ENCODE peak calls at places on chromosome 5, in seven cellular contexts. V, P, L, K, Q, H and R are unnamed samples.

GRCh38 chr5:149731617-149732400 is 1.7 kb downstream of the PPARGC1B start:
- DNase-seq in V (peak; percentile 41), P (peak; percentile 70), L (peak; percentile 52), K (no peak), Q (peak; percentile 48), H (peak; percentile 80), R (no peak)

GRCh38 chr5:142110046-142110531 is 1.5 kb downstream of the NDFIP1 start:
- DNase-seq in V (no peak), P (no peak), L (peak; percentile 55), K (no peak), Q (no peak), H (no peak), R (no peak)

GRCh38 chr5:139641116-139642080 is 6.8 kb upstream of the CXXC5 start:
- DNase-seq in V (no peak), P (no peak), L (no peak), K (no peak), Q (no peak), H (no peak), R (no peak)

GRCh38 chr5:16690243-16690839 is 73.5 kb upstream of the RETREG1 start:
- DNase-seq in V (no peak), P (peak; percentile 88), L (peak; percentile 58), K (no peak), Q (no peak), H (no peak), R (no peak)

GRCh38 chr5:77852514-77853352 is 76.6 kb upstream of the TBCA start:
- DNase-seq in V (no peak), P (peak; percentile 70), L (peak; percentile 56), K (no peak), Q (peak; percentile 55), H (peak; percentile 56), R (peak; percentile 87)

GRCh38 chr5:80793354-80793753 is 138.6 kb upstream of the DHFR start:
- DNase-seq in V (no peak), P (no peak), L (no peak), K (no peak), Q (no peak), H (no peak), R (no peak)

GRCh38 chr5:174837919-174838902 is 113.8 kb downstream of the MSX2 start:
- DNase-seq in V (no peak), P (peak; percentile 36), L (peak; percentile 66), K (no peak), Q (no peak), H (no peak), R (peak; percentile 1)

GRCh38 chr5:14445581-14446290 is 135.9 kb upstream of the OTULINL start:
- DNase-seq in V (no peak), P (no peak), L (peak; percentile 76), K (no peak), Q (no peak), H (peak; percentile 54), R (no peak)

GRCh38 chr5:134447815-134448520 is 36.3 kb upstream of the CDKN2AIPNL start:
- DNase-seq in V (no peak), P (no peak), L (no peak), K (no peak), Q (no peak), H (no peak), R (no peak)

GRCh38 chr5:74185599-74185998 is 454.9 kb downstream of the ENC1 start:
- DNase-seq in V (no peak), P (no peak), L (peak; percentile 31), K (no peak), Q (no peak), H (no peak), R (no peak)

GRCh38 chr5:178784391-178784790 is 53.9 kb upstream of the ZNF354A start:
- DNase-seq in V (no peak), P (no peak), L (no peak), K (no peak), Q (no peak), H (no peak), R (no peak)

GRCh38 chr5:73188764-73189521 is 15.9 kb downstream of the TMEM174 start:
- DNase-seq in V (no peak), P (no peak), L (peak; percentile 72), K (no peak), Q (no peak), H (no peak), R (no peak)

GRCh38 chr5:179430256-179431175 is 85.3 kb upstream of the ADAMTS2 start:
- DNase-seq in V (no peak), P (no peak), L (no peak), K (no peak), Q (no peak), H (no peak), R (no peak)

GRCh38 chr5:17343675-17344074 is 126.2 kb downstream of the BASP1 start:
- DNase-seq in V (no peak), P (peak; percentile 83), L (peak; percentile 89), K (no peak), Q (peak; percentile 72), H (no peak), R (peak; percentile 35)

GRCh38 chr5:72123764-72124163 is 16.5 kb downstream of the MAP1B start:
- DNase-seq in V (no peak), P (no peak), L (no peak), K (no peak), Q (no peak), H (no peak), R (no peak)

GRCh38 chr5:133497608-133498348 is 114.6 kb downstream of the FSTL4 start:
- DNase-seq in V (no peak), P (no peak), L (no peak), K (no peak), Q (no peak), H (no peak), R (no peak)

GRCh38 chr5:231661-232060 is 13.5 kb downstream of the SDHA start:
- DNase-seq in V (no peak), P (no peak), L (no peak), K (no peak), Q (no peak), H (no peak), R (no peak)

GRCh38 chr5:148912714-148913398 is 86.4 kb downstream of the ADRB2 start:
- DNase-seq in V (no peak), P (peak; percentile 85), L (peak; percentile 95), K (no peak), Q (peak; percentile 83), H (no peak), R (peak; percentile 92)

GRCh38 chr5:151115272-151115905 is 34.6 kb upstream of the TNIP1 start:
- DNase-seq in V (peak; percentile 67), P (peak; percentile 71), L (peak; percentile 67), K (peak; percentile 79), Q (no peak), H (peak; percentile 62), R (no peak)